ENCODE peak calls at places on chromosome 11, in five cellular contexts. T, O, K, B and L are unnamed samples.

GRCh38 chr11:36041988-36042606 is 98.2 kb downstream of the LDLRAD3 start:
- DNase-seq in T (no peak), O (no peak), K (no peak), B (peak; percentile 26), L (no peak)

GRCh38 chr11:104997288-104997687 is 25.7 kb downstream of the CASP5 start:
- DNase-seq in T (no peak), O (no peak), K (no peak), B (no peak), L (no peak)

GRCh38 chr11:36292311-36292722 is 3.1 kb upstream of the COMMD9 start:
- DNase-seq in T (no peak), O (peak; percentile 26), K (peak; percentile 42), B (peak; percentile 67), L (peak; percentile 20)

GRCh38 chr11:46930089-46930488 is 6.5 kb upstream of the CSTPP1 start:
- DNase-seq in T (no peak), O (no peak), K (no peak), B (peak; percentile 73), L (peak; percentile 62)

GRCh38 chr11:64877390-64878222 is 815 bp downstream of the EHD1 start:
- DNase-seq in T (peak; percentile 86), O (no peak), K (peak; percentile 53), B (peak; percentile 60), L (no peak)

GRCh38 chr11:46554205-46555162 is 39.3 kb downstream of the AMBRA1 start:
- DNase-seq in T (no peak), O (peak; percentile 80), K (no peak), B (peak; percentile 85), L (peak; percentile 81)

GRCh38 chr11:107017433-107018227 is 646 bp downstream of the GUCY1A2 start:
- DNase-seq in T (peak; percentile 89), O (no peak), K (peak; percentile 16), B (peak; percentile 66), L (peak; percentile 22)

GRCh38 chr11:64072871-64073270 is 37.1 kb downstream of the FLRT1 start:
- DNase-seq in T (no peak), O (no peak), K (no peak), B (no peak), L (no peak)

GRCh38 chr11:16924826-16925494 is 89.3 kb downstream of the PLEKHA7 start:
- DNase-seq in T (peak; percentile 90), O (peak; percentile 78), K (no peak), B (peak; percentile 40), L (peak; percentile 37)

GRCh38 chr11:134124660-134125451 is 56.0 kb downstream of the JAM3 start:
- DNase-seq in T (peak; percentile 83), O (no peak), K (no peak), B (peak; percentile 43), L (peak; percentile 64)

GRCh38 chr11:67486481-67487195 is 3.8 kb downstream of the AIP start:
- DNase-seq in T (peak; percentile 69), O (no peak), K (no peak), B (no peak), L (no peak)

GRCh38 chr11:123188508-123189165 is 6.4 kb downstream of the CLMP start:
- DNase-seq in T (no peak), O (no peak), K (no peak), B (peak; percentile 88), L (peak; percentile 86)

GRCh38 chr11:77086521-77087472 is 15.8 kb upstream of the OMP start:
- DNase-seq in T (peak; percentile 55), O (no peak), K (no peak), B (no peak), L (no peak)

GRCh38 chr11:62024975-62025374 is 57.5 kb upstream of the FTH1 start:
- DNase-seq in T (no peak), O (no peak), K (no peak), B (no peak), L (no peak)

GRCh38 chr11:65546217-65546958 is 11.8 kb downstream of the LTBP3 start:
- DNase-seq in T (peak; percentile 97), O (peak; percentile 50), K (peak; percentile 97), B (no peak), L (no peak)

GRCh38 chr11:115921540-115921939 is 417.3 kb upstream of the CADM1 start:
- DNase-seq in T (no peak), O (no peak), K (no peak), B (no peak), L (no peak)

GRCh38 chr11:125132586-125132985 is 21.2 kb upstream of the TMEM218 start:
- DNase-seq in T (no peak), O (no peak), K (no peak), B (no peak), L (no peak)

GRCh38 chr11:66123902-66124301 is 53.8 kb downstream of the PACS1 start:
- DNase-seq in T (no peak), O (no peak), K (no peak), B (no peak), L (no peak)

GRCh38 chr11:132347156-132348090 is 977.0 kb downstream of the NTM start:
- DNase-seq in T (no peak), O (no peak), K (no peak), B (no peak), L (no peak)

GRCh38 chr11:74417860-74418508 is 19.8 kb upstream of the PGM2L1 start:
- DNase-seq in T (no peak), O (no peak), K (no peak), B (peak; percentile 39), L (peak; percentile 39)

GRCh38 chr11:32487270-32487669 is 51.9 kb upstream of the WT1 start:
- DNase-seq in T (no peak), O (peak; percentile 13), K (peak; percentile 36), B (peak; percentile 19), L (no peak)

GRCh38 chr11:50032574-50032973 is at the start of gene OR4C45:
- DNase-seq in T (no peak), O (no peak), K (no peak), B (no peak), L (no peak)

DNA sequence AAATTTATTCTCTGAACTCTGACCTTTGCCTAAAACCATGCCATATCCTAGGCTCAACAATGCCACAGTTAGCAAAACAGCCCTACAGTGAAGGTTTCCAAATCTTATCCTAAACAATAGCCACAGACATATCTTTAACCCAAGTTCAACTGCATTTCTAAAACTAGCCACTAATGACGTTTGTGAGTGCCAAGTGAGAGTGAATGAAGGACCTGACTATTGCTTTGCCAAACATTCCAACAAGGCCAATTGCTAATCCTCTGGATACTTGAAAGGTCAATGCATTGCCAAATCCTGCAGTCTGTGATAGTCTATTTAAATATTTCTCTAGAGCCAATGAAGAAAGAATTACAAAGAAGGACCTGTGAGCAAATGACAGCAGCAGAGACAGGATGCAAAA is 2.5 kb upstream of the OR4C45 start:
- DNase-seq in T (no peak), O (no peak), K (no peak), B (no peak), L (no peak)
- H3K9me3 ChIP-seq in T (no peaks in the 10 kb centered on the region), O (no peaks in the 10 kb centered on the region), K (no peaks in the 10 kb centered on the region), B (no peaks in the 10 kb centered on the region), L (peaks cover 8% of the 10 kb centered on the region)

GRCh38 chr11:30919389-30920172 is 333.4 kb upstream of the MPPED2 start:
- DNase-seq in T (no peak), O (no peak), K (no peak), B (peak; percentile 69), L (peak; percentile 38)
- H3K9ac ChIP-seq in T (no peak overlapping the region), O (no peak overlapping the region), K (no peak overlapping the region), B (peak overlapping the region; percentile 5), L (no peak overlapping the region)

GRCh38 chr11:2641623-2642022 is 58.2 kb downstream of the KCNQ1OT1 start:
- DNase-seq in T (no peak), O (no peak), K (no peak), B (no peak), L (no peak)
- H3K9me3 ChIP-seq in T (peaks cover 8% of the 10 kb centered on the region), O (peaks cover 11% of the 10 kb centered on the region), K (peaks cover 6% of the 10 kb centered on the region), B (peaks cover 22% of the 10 kb centered on the region), L (peaks cover 28% of the 10 kb centered on the region)

DNA sequence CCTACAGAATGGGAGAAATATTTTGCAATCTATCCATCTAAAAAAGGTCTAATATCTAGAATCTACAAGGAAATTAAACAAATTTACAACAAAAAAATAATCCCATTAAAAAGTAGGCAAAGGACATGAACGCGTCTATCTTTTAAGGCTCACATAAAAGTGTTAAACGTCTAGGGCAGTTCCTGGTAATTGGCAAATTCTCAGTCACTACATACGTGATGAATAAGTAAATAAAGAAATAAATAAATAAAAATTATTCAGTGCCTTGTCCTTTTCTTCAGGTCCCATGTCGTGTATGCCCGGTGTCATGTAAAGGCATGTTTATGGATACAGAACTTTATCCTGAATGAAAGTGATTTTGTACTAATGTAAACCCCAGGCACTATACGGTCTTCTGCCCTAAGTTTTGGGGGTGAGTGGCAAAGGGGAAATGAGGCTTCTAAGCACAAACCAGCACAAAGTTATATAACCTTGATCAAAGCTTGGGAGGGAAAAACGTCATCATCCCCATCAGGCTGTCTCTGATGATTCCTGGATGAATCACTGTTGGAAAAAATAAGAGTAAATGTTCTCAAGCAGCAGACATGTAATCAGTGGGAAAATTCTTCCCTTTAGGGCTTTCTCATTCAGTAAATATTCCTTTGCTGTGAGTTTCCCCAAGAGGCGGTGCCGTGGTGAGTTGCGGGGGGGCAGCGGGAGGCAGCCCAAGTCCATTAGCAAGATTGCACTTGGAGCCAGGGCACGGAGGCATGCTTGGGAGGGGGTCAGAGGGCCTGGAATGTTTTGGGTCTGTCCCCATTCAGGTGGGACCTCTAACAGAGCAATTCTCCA is 30.4 kb upstream of the MICAL2 start:
- DNase-seq in T (peak; percentile 85), O (peak; percentile 79), K (no peak), B (peak; percentile 97), L (peak; percentile 99)
- H3K9ac ChIP-seq in T (no peak overlapping the region), O (peak overlapping the region; percentile 44), K (no peak overlapping the region), B (peak overlapping the region; percentile 87), L (peak overlapping the region; percentile 88)

DNA sequence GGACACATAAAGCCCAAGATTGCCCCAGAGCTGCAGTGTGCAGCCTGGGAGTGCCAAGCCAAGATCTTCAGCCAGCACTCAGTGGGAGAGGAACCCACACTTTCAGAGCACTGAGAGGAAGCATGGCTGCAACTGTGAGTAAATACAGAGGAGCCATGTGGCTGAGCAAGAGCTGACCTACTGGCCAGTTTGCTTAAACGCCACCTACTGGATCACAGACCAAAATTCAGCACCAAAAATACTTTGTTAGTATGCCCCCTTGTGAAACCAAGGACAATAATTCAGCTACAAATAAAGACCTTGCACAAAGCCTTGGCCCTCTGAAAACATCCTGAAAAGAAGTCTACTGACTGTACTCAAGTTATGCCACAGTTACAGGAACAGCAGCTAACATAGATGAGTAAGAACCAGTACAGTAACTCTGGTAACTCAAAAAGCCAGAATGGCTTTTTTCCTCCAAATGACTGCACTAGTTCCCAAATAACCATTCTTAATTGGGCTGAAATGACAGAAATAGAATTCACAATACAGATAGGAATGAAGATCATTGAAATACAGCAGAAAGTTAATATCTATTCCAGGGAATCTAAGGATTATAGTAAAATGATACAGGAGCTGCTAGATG is 10.1 kb upstream of the OR4A15 start:
- DNase-seq in T (no peak), O (no peak), K (no peak), B (no peak), L (no peak)
- H3K9me3 ChIP-seq in T (no peaks in the 10 kb centered on the region), O (peaks cover 23% of the 10 kb centered on the region), K (no peaks in the 10 kb centered on the region), B (no peaks in the 10 kb centered on the region), L (peaks cover 18% of the 10 kb centered on the region)